ENCODE peak calls at places on chromosomes 13 and 19, in six cellular contexts. G, Y, A, D, P and K are unnamed samples.

GRCh38 chr13:32988588-32989256 is 27.5 kb upstream of the KL start:
- DNase-seq in Y (no peak), A (no peak), G (no peak), D (no peak), P (no peak), K (no peak)

GRCh38 chr13:33076451-33076992 is 60.3 kb downstream of the KL start:
- DNase-seq in Y (no peak), P (no peak), D (no peak), A (no peak), G (no peak), K (peak; percentile 42)

GRCh38 chr19:58519087-58519354 is 589 bp downstream of the ZBTB45 start:
- DNase-seq in Y (peak; percentile 58), A (peak; percentile 74), P (peak; percentile 75), G (no peak), D (peak; percentile 83), K (peak; percentile 70)

GRCh38 chr13:98279473-98280175 is 102.6 kb upstream of the RNF113B start:
- DNase-seq in P (no peak), A (no peak), Y (no peak), D (no peak), G (no peak), K (no peak)

GRCh38 chr13:22469421-22469820 is 711.4 kb upstream of the SGCG start:
- DNase-seq in G (no peak), Y (no peak), A (no peak), D (no peak), P (no peak), K (no peak)

GRCh38 chr19:13089139-13089856 is 13.4 kb downstream of the LYL1 start:
- DNase-seq in D (no peak), A (no peak), G (no peak), P (peak; percentile 51), Y (no peak), K (no peak)

GRCh38 chr19:42555317-42555716 is 27.0 kb upstream of the CEACAM1 start:
- DNase-seq in P (no peak), A (no peak), G (no peak), D (no peak), Y (no peak), K (no peak)

GRCh38 chr13:113275387-113275786 is 21.7 kb upstream of the LAMP1 start:
- DNase-seq in G (peak; percentile 39), P (peak; percentile 51), A (peak; percentile 68), Y (no peak), D (no peak), K (peak; percentile 43)

GRCh38 chr13:113766035-113766800 is 7.2 kb downstream of the TMEM255B start:
- DNase-seq in A (no peak), Y (no peak), P (no peak), G (no peak), D (peak; percentile 53), K (no peak)

GRCh38 chr19:44794610-44795009 is 14.3 kb upstream of the BCAM start:
- DNase-seq in P (no peak), G (no peak), A (no peak), D (no peak), Y (no peak), K (no peak)

GRCh38 chr19:18768046-18768771 is 22.9 kb downstream of the COMP start:
- DNase-seq in D (no peak), P (no peak), A (no peak), G (no peak), Y (no peak), K (no peak)

GRCh38 chr13:51585696-51586095 is 1.4 kb downstream of the WDFY2 start:
- DNase-seq in Y (no peak), D (no peak), G (no peak), P (no peak), A (no peak), K (no peak)

GRCh38 chr19:7505682-7506384 is 10.1 kb upstream of the ZNF358 start:
- DNase-seq in D (no peak), G (no peak), Y (no peak), A (no peak), P (peak; percentile 81), K (peak; percentile 74)

GRCh38 chr13:76622336-76623045 is 263.7 kb downstream of the KCTD12 start:
- DNase-seq in D (no peak), A (no peak), G (no peak), Y (peak; percentile 19), P (no peak), K (no peak)

GRCh38 chr13:24178847-24179845 is 18.6 kb downstream of the SPATA13 start:
- DNase-seq in P (no peak), Y (no peak), A (no peak), D (no peak), G (no peak), K (no peak)

GRCh38 chr19:23402388-23402787 is 7.1 kb upstream of the ZNF91 start:
- DNase-seq in P (no peak), A (no peak), Y (no peak), G (no peak), D (no peak), K (no peak)

GRCh38 chr19:18900700-18901502 is 4.9 kb upstream of the CERS1 start:
- DNase-seq in D (peak; percentile 52), A (no peak), P (no peak), G (no peak), Y (no peak), K (no peak)

GRCh38 chr13:25330541-25330940 is 29.1 kb downstream of the NUP58 start:
- DNase-seq in Y (no peak), P (no peak), A (no peak), D (no peak), G (no peak), K (no peak)

GRCh38 chr13:94154362-94154761 is 325.1 kb downstream of the DCT start:
- DNase-seq in D (no peak), A (peak; percentile 94), G (no peak), Y (no peak), P (peak; percentile 10), K (no peak)

GRCh38 chr19:12834418-12834943 is at the start of gene RTBDN:
- DNase-seq in A (no peak), P (no peak), G (no peak), D (no peak), Y (no peak), K (no peak)

GRCh38 chr13:96299235-96299634 is 209.3 kb downstream of the HS6ST3 start:
- DNase-seq in Y (no peak), D (no peak), P (no peak), A (no peak), G (no peak), K (no peak)

GRCh38 chr19:2095338-2095938 is 688 bp downstream of the MOB3A start:
- DNase-seq in A (no peak), Y (no peak), P (no peak), G (no peak), D (no peak), K (peak; percentile 32)

GRCh38 chr13:99572131-99572530 is 70.9 kb downstream of the TM9SF2 start:
- DNase-seq in G (no peak), P (no peak), A (no peak), D (no peak), Y (no peak), K (no peak)

GRCh38 chr13:102977471-102977870 is 88.7 kb downstream of the SLC10A2 start:
- DNase-seq in A (no peak), D (no peak), G (no peak), P (no peak), Y (no peak), K (no peak)

GRCh38 chr13:26257049-26257448 is 3.1 kb downstream of the CDK8 start:
- DNase-seq in G (no peak), P (no peak), Y (no peak), D (no peak), A (no peak), K (no peak)

GRCh38 chr19:54160182-54160811 is 776 bp upstream of the LENG1 start:
- DNase-seq in A (no peak), P (peak; percentile 13), D (no peak), Y (no peak), G (no peak), K (no peak)

GRCh38 chr13:60169239-60170031 is 5.7 kb upstream of the DIAPH3 start:
- DNase-seq in D (no peak), P (no peak), Y (no peak), A (no peak), G (no peak), K (no peak)

GRCh38 chr19:1855040-1855827 is 7.0 kb upstream of the REXO1 start:
- DNase-seq in D (peak; percentile 94), Y (peak; percentile 93), P (peak; percentile 94), A (peak; percentile 85), G (peak; percentile 61), K (peak; percentile 96)

GRCh38 chr13:49322702-49323101 is 75.0 kb downstream of the CDADC1 start:
- DNase-seq in G (no peak), A (no peak), Y (no peak), P (no peak), D (no peak), K (no peak)

GRCh38 chr13:49323344-49323743 is 75.6 kb downstream of the CDADC1 start:
- DNase-seq in G (no peak), Y (no peak), D (no peak), P (no peak), A (no peak), K (no peak)

GRCh38 chr13:49315756-49316481 is 68.2 kb downstream of the CDADC1 start:
- DNase-seq in A (no peak), Y (no peak), D (no peak), P (no peak), G (no peak), K (no peak)

GRCh38 chr13:49320975-49321374 is 73.2 kb downstream of the CDADC1 start:
- DNase-seq in P (no peak), Y (no peak), A (no peak), D (no peak), G (no peak), K (no peak)

GRCh38 chr13:49319555-49320350 is 72.0 kb downstream of the CDADC1 start:
- DNase-seq in P (no peak), Y (no peak), G (peak; percentile 54), A (no peak), D (no peak), K (no peak)
- H3K27ac ChIP-seq in P (no peak overlapping the region), Y (no peak overlapping the region), G (no peak overlapping the region), A (no peak overlapping the region), D (no peak overlapping the region), K (no peak overlapping the region)

DNA sequence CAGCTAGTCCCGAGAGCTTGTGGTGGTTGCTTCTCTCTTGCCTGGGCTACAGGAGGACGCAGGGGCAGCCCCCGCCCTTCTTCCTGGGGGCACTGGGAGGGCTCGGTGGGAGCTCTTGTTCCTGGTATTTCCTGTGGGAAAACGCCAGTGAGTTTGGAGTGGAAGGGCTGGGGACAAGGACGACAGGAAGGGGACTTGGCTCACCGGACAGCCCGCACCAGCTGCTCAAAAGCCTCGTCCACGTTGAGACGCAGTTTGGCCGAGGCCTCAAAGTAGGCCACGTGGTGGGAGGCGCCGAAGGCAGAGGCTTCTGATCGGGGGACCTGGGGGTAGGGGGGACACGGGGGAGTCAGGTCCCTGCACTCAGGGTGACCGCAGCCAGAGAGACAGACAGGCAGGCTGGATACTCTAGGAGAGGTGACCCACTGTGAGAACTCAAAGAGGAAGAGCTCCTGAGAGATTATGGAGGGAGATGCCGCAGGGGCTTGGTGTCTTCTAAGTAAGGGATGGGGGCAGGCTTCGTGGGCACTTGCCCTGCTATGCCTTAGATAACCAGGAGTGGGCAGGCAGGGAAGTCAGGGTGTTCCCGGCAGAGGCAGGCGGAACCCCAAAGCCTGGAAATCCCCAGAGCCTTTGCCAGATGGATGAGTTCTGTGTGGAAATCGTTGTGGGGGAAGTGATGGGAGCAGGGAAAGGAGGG is 4.3 kb downstream of the RRAS start:
- DNase-seq in Y (no peak), A (no peak), P (no peak), D (no peak), G (no peak), K (no peak)
- TF ChIP-seq CTCF in Y (no peak), A (no peak), P (no peak), D (no peak), G (peak; percentile 24), K (no peak)

GRCh38 chr13:39105110-39105509 is 66.9 kb downstream of the NHLRC3 start:
- DNase-seq in G (no peak), P (no peak), A (no peak), Y (no peak), D (no peak), K (no peak)
- H3K27ac ChIP-seq in G (no peak overlapping the region), P (no peak overlapping the region), A (no peak overlapping the region), Y (no peak overlapping the region), D (no peak overlapping the region), K (no peak overlapping the region)

GRCh38 chr19:51607920-51608562 is 22.2 kb downstream of the SIGLEC5 start:
- DNase-seq in D (peak; percentile 91), A (peak; percentile 67), Y (peak; percentile 79), G (peak; percentile 38), P (peak; percentile 68), K (peak; percentile 82)
- TF ChIP-seq CTCF in D (peak; percentile 58), A (peak; percentile 34), Y (peak; percentile 60), G (peak; percentile 84), P (peak; percentile 52), K (peak; percentile 36)